ENCODE peak calls at places on chromosomes 11 and 22, in four cellular contexts. F, X, B and Q are unnamed samples.

GRCh38 chr11:35619754-35620640 is 1.7 kb downstream of the FJX1 start:
- DNase-seq in F (peak), X (peak), B (peak), Q (no peak)

GRCh38 chr11:124745270-124745834 is 5.6 kb downstream of the NRGN start:
- DNase-seq in F (no peak), X (no peak), B (no peak), Q (peak)

GRCh38 chr11:95338430-95338991 is 107.5 kb upstream of the SESN3 start:
- DNase-seq in F (no peak), X (peak), B (no peak), Q (peak)

GRCh38 chr22:29031236-29031982 is 30.2 kb downstream of the C22orf31 start:
- DNase-seq in F (peak), X (peak), B (peak), Q (peak)

GRCh38 chr11:115580416-115580815 is 76.2 kb upstream of the CADM1 start:
- DNase-seq in F (no peak), X (no peak), B (no peak), Q (no peak)

GRCh38 chr22:43706151-43706550 is 106.0 kb downstream of the EFCAB6 start:
- DNase-seq in F (no peak), X (no peak), B (no peak), Q (no peak)

GRCh38 chr11:46718155-46719019 is 626 bp upstream of the F2 start:
- DNase-seq in F (peak), X (no peak), B (no peak), Q (no peak)

GRCh38 chr11:99160447-99160846 is 139.7 kb downstream of the CNTN5 start:
- DNase-seq in F (no peak), X (no peak), B (no peak), Q (no peak)

GRCh38 chr11:119607726-119608125 is 121.3 kb downstream of the NECTIN1 start:
- DNase-seq in F (no peak), X (no peak), B (no peak), Q (no peak)

GRCh38 chr11:21866781-21867180 is 326.1 kb upstream of the ANO5 start:
- DNase-seq in F (no peak), X (no peak), B (no peak), Q (no peak)

GRCh38 chr11:57491371-57492061 is 24.0 kb downstream of the SLC43A1 start:
- DNase-seq in F (peak), X (no peak), B (peak), Q (no peak)

GRCh38 chr11:100403817-100404216 is 283.3 kb upstream of the ARHGAP42 start:
- DNase-seq in F (no peak), X (peak), B (no peak), Q (no peak)

GRCh38 chr11:83364500-83365059 is 78.4 kb upstream of the CCDC90B start:
- DNase-seq in F (no peak), X (no peak), B (no peak), Q (no peak)

GRCh38 chr11:1203505-1204271 is 19.2 kb upstream of the MUC5B start:
- DNase-seq in F (no peak), X (no peak), B (peak), Q (no peak)

GRCh38 chr22:27488456-27489224 is 312.9 kb downstream of the MN1 start:
- DNase-seq in F (no peak), X (no peak), B (peak), Q (no peak)

GRCh38 chr11:120612363-120613263 is 101.1 kb downstream of the GRIK4 start:
- DNase-seq in F (peak), X (peak), B (no peak), Q (no peak)

GRCh38 chr22:48954781-48955311 is 872.8 kb downstream of the BRD1 start:
- DNase-seq in F (no peak), X (no peak), B (no peak), Q (no peak)

GRCh38 chr22:49170053-49170452 is 657.6 kb downstream of the BRD1 start:
- DNase-seq in F (no peak), X (no peak), B (no peak), Q (no peak)

GRCh38 chr11:84648413-84648812 is 978.7 kb downstream of the DLG2 start:
- DNase-seq in F (no peak), X (no peak), B (no peak), Q (peak)

GRCh38 chr22:45836418-45836817 is 140.5 kb downstream of the WNT7B start:
- DNase-seq in F (no peak), X (no peak), B (no peak), Q (no peak)

GRCh38 chr11:69435161-69435990 is 46.1 kb upstream of the LINC01488 start:
- DNase-seq in F (no peak), X (no peak), B (no peak), Q (no peak)

GRCh38 chr11:7657306-7658025 is 15.8 kb downstream of the CYB5R2 start:
- DNase-seq in F (peak), X (peak), B (peak), Q (peak)

GRCh38 chr11:77309401-77310085 is 8.1 kb upstream of the GDPD4 start:
- DNase-seq in F (no peak), X (peak), B (no peak), Q (no peak)

GRCh38 chr11:4093519-4094347 is 866 bp upstream of the RRM1 start:
- DNase-seq in F (no peak), X (no peak), B (no peak), Q (no peak)

GRCh38 chr22:45180280-45180679 is 16.6 kb downstream of the NUP50 start:
- DNase-seq in F (no peak), X (no peak), B (no peak), Q (no peak)

GRCh38 chr11:112238041-112238440 is 11.8 kb downstream of the PTS start:
- DNase-seq in F (no peak), X (no peak), B (no peak), Q (no peak)

GRCh38 chr11:34318111-34319037 is 39.4 kb downstream of the ABTB2 start:
- DNase-seq in F (peak), X (peak), B (no peak), Q (no peak)

GRCh38 chr11:12512826-12513395 is 135.5 kb downstream of the PARVA start:
- DNase-seq in F (no peak), X (no peak), B (no peak), Q (no peak)

GRCh38 chr22:45678961-45679912 is 7.6 kb downstream of the ATXN10 start:
- DNase-seq in F (no peak), X (peak), B (no peak), Q (no peak)

GRCh38 chr11:120564573-120565301 is 53.2 kb downstream of the GRIK4 start:
- DNase-seq in F (no peak), X (peak), B (peak), Q (no peak)

GRCh38 chr22:50314455-50315288 is 7.2 kb upstream of the PLXNB2 start:
- DNase-seq in F (no peak), X (no peak), B (peak), Q (peak)

GRCh38 chr11:32571039-32571438 is 12.6 kb upstream of the EIF3M start:
- DNase-seq in F (no peak), X (no peak), B (no peak), Q (peak)

GRCh38 chr11:66111158-66111557 is 41.1 kb downstream of the PACS1 start:
- DNase-seq in F (no peak), X (no peak), B (no peak), Q (no peak)

GRCh38 chr11:66112640-66113098 is 42.6 kb downstream of the PACS1 start:
- DNase-seq in F (peak), X (peak), B (no peak), Q (no peak)

GRCh38 chr11:66112041-66112491 is 42.0 kb downstream of the PACS1 start:
- DNase-seq in F (peak), X (no peak), B (no peak), Q (no peak)

GRCh38 chr11:66115638-66116410 is 45.8 kb downstream of the PACS1 start:
- DNase-seq in F (no peak), X (peak), B (no peak), Q (no peak)

DNA sequence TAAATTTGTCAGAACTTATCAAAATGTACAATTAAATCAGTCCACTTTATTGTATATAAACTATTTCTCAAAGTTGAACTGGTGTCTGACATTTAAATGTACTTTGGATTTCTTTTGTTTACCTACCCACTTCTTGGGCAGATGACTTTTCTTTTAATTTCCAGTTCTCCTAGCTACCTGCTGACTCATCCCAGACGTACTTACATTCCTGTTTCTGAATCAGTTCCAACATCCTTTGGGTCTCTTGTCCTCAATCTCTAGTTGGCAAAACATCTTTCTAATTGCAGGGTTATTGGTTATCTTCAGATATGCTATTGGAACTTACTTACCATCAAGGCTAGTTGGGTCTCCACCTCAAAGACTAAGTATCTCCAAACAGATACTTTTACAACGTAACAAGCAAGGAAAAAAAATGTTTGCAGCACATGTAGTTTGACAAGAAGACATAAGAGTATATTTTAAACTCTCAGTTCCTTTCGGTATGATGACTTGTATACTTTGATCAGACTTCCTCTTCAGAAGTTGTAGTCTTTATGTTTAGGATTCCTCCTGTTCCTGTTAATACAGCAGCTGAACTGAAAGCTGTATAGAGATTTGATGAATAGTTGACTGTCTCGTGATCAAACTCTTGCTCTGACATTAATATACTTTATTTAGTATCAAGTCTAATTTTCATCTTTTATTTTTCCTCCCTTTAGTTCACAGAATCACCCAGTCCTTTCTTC is 43.2 kb downstream of the PACS1 start:
- DNase-seq in F (peak), X (peak), B (no peak), Q (no peak)
- TF ChIP-seq RFX5 in F (no peak), X (no peak), B (no peak), Q (no peak)

DNA sequence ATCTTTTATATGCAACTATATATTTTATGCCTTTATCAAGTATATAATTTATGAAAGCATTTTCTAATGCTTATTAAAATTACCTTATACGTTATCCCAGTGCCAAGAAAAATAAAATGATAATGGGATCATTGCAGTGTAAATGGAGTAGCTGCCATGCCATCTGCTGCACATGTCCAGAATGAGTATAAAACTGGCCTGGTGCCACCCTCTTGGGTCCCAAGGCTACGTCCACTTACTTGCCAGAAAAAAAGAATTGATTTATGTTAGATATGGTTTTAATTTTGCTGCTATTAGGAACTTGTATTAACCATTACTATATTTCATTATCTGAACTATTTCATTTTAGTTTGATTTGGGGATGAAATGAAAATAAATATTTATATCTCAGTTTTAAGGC is 1127.1 kb upstream of the CNTN5 start:
- DNase-seq in F (no peak), X (no peak), B (peak), Q (no peak)
- TF ChIP-seq RFX5 in F (no peak), X (no peak), B (no peak), Q (no peak)

DNA sequence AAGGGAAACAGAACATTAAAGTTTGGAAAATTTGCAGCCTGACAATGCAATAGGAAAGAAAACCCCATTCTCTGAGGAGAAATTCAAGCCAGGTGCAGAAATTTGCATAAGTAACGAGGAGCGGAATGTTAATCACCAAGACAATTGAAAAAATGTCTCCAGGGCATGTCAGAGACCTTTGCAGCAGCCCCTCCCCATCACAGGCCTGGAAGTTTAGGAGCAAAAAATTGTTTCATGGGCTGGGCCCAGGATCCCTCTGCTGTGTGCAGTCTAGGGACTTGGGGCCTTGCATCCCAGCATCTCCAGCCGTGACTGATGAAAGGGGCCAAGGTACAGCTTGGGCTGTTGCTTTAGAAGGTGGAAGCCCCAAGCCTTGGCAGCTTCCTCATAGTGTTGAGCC is 780.2 kb downstream of the LRRC4C start:
- DNase-seq in F (no peak), X (no peak), B (no peak), Q (no peak)
- TF ChIP-seq RFX5 in F (no peak), X (no peak), B (no peak), Q (no peak)

GRCh38 chr11:61632096-61632495 is 48.1 kb upstream of the DAGLA start:
- DNase-seq in F (no peak), X (no peak), B (peak), Q (no peak)
- TF ChIP-seq RFX5 in F (no peak), X (no peak), B (no peak), Q (no peak)

GRCh38 chr11:11089805-11090204 is 232.0 kb upstream of the ZBED5 start:
- DNase-seq in F (no peak), X (no peak), B (no peak), Q (no peak)
- TF ChIP-seq RFX5 in F (no peak), X (no peak), B (no peak), Q (no peak)

GRCh38 chr11:13765886-13766285 is 97.4 kb downstream of the FAR1 start:
- DNase-seq in F (no peak), X (no peak), B (no peak), Q (no peak)
- TF ChIP-seq RFX5 in F (no peak), X (no peak), B (no peak), Q (no peak)